ENCODE peak calls at places on chromosomes 12 and 14, in ten cellular contexts. L, C, H, X, M, S, F, N, Q and K are unnamed samples.

GRCh38 chr14:80653951-80654350 is 287.6 kb downstream of the CEP128 start:
- DNase-seq in Q (no peak), M (no peak), X (no peak), C (no peak), H (no peak), S (no peak), N (no peak), L (no peak), F (no peak), K (no peak)

GRCh38 chr14:36317650-36318049 is 2.8 kb downstream of the MBIP start:
- DNase-seq in C (no peak), X (no peak), F (peak), Q (no peak), S (no peak), L (no peak), M (no peak), N (no peak), H (peak), K (no peak)

GRCh38 chr12:66329941-66330340 is 27.6 kb downstream of the HELB start:
- DNase-seq in C (no peak), X (no peak), Q (no peak), F (no peak), L (no peak), M (no peak), S (no peak), H (peak), N (no peak), K (no peak)

GRCh38 chr12:48996794-48997718 is 2.1 kb downstream of the DDN start:
- DNase-seq in S (peak), C (peak), Q (peak), M (no peak), L (peak), H (no peak), N (peak), X (peak), F (peak), K (peak)

GRCh38 chr14:102923201-102923919 is 897 bp downstream of the AMN start:
- DNase-seq in M (no peak), X (no peak), L (no peak), S (no peak), C (no peak), N (no peak), H (no peak), F (no peak), Q (no peak), K (no peak)

GRCh38 chr12:42130670-42131402 is 13.8 kb downstream of the GXYLT1 start:
- DNase-seq in N (no peak), S (peak), Q (no peak), F (no peak), L (no peak), C (no peak), H (no peak), X (no peak), M (no peak), K (no peak)

GRCh38 chr12:10165421-10165820 is 6.5 kb downstream of the OLR1 start:
- DNase-seq in X (no peak), N (no peak), M (no peak), C (no peak), H (no peak), L (no peak), Q (no peak), F (no peak), S (no peak), K (no peak)

GRCh38 chr12:6961278-6961694 is 9.2 kb downstream of the PHB2 start:
- DNase-seq in H (peak), F (peak), X (no peak), Q (peak), S (no peak), N (peak), M (no peak), C (peak), L (peak), K (peak)

GRCh38 chr12:22064968-22065367 is 18.9 kb downstream of the CMAS start:
- DNase-seq in F (no peak), L (no peak), S (no peak), N (no peak), C (no peak), M (no peak), Q (no peak), H (no peak), X (no peak), K (no peak)

GRCh38 chr12:15225136-15225535 is 3.9 kb upstream of the RERG start:
- DNase-seq in F (no peak), C (no peak), Q (no peak), S (no peak), H (no peak), M (no peak), N (no peak), L (no peak), X (no peak), K (no peak)

GRCh38 chr12:120466560-120467315 is 2.8 kb downstream of the SRSF9 start:
- DNase-seq in F (peak), H (no peak), L (no peak), X (no peak), N (no peak), S (peak), C (peak), Q (peak), M (peak), K (no peak)
- TF ChIP-seq CTCF in F (peak), H (peak), L (peak), X (peak), N (peak), S (peak), C (peak), Q (peak), M (peak), K (peak)

DNA sequence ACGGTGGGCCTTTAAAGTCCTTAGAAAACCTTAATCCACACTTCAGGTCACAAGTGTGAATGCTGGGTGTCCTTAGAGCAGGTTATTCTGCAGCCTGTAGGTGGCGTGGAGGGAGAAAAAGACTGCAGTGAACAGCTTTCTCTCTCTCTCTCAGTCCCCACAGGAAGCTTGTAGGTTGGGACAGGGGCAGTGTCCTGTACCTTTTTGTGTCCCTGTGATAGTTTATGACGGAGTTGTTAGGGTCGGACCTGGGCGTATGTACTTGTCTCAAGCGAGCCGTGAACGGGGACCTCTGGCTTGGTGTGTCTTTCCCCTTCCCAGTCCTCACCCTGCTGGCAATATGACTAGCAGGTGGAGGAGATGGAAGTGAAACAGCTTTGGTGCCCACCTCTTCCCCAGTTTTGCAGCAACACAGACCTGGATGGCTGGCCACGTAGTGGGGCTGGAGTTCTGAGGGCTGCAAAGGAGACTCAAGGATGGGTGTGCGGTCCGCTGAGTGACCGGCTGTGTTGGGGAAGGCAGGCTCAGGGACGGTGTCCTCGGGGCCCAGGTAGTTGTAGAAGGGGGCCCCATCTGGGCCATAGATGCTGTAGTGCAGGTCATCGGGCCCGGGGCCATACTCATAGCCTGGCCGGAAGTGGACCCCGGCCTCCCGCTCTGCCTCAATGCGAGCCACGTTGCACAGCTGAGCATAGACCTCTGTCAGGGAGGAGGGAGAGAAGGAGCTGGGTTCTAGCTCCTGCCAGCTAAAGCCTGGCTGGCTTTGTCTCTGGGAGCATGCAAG is 8.9 kb downstream of the ISCA2 start:
- DNase-seq in C (peak), S (peak), Q (no peak), L (peak), X (no peak), H (no peak), M (no peak), N (no peak), F (peak), K (peak)
- TF ChIP-seq CTCF in C (peak), S (peak), Q (no peak), L (peak), X (peak), H (peak), M (peak), N (peak), F (peak), K (peak)

DNA sequence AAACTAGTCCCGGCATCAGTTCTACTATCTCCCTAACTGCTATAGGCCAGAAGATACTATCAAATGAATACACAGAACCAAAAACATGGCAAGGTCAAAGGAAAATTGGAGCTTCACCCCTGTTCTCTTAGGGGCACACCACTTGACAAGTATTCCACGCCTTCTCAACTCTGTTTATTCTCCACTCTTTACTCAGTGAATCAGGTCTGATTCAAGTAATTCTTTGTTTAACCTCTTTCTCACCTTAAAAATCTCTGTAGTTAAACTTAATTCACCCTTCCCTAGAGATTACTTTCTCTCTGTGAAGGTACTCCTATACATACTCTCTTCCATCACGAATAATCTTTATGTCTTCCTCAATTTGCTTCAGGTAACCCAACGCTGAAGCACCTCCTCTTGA is 248.9 kb downstream of the MED13L start:
- DNase-seq in F (no peak), S (no peak), M (no peak), X (no peak), H (no peak), L (no peak), C (no peak), Q (no peak), N (no peak), K (no peak)
- TF ChIP-seq CTCF in F (no peak), S (no peak), M (no peak), X (no peak), H (no peak), L (no peak), C (no peak), Q (no peak), N (no peak), K (no peak)

GRCh38 chr12:612293-612692 is 51.0 kb downstream of the NINJ2 start:
- DNase-seq in X (no peak), N (no peak), L (no peak), F (no peak), M (no peak), S (no peak), Q (no peak), H (no peak), C (no peak), K (no peak)

GRCh38 chr12:612886-613285 is 50.4 kb downstream of the NINJ2 start:
- DNase-seq in S (no peak), L (no peak), M (no peak), H (no peak), F (no peak), N (no peak), X (no peak), C (no peak), Q (no peak), K (no peak)

GRCh38 chr12:614727-615060 is 48.6 kb downstream of the NINJ2 start:
- DNase-seq in Q (no peak), M (no peak), L (no peak), F (no peak), N (no peak), H (no peak), S (no peak), C (no peak), X (no peak), K (no peak)

GRCh38 chr12:615620-616019 is 47.6 kb downstream of the NINJ2 start:
- DNase-seq in N (no peak), C (no peak), L (peak), X (no peak), H (no peak), M (no peak), F (no peak), S (no peak), Q (no peak), K (no peak)

DNA sequence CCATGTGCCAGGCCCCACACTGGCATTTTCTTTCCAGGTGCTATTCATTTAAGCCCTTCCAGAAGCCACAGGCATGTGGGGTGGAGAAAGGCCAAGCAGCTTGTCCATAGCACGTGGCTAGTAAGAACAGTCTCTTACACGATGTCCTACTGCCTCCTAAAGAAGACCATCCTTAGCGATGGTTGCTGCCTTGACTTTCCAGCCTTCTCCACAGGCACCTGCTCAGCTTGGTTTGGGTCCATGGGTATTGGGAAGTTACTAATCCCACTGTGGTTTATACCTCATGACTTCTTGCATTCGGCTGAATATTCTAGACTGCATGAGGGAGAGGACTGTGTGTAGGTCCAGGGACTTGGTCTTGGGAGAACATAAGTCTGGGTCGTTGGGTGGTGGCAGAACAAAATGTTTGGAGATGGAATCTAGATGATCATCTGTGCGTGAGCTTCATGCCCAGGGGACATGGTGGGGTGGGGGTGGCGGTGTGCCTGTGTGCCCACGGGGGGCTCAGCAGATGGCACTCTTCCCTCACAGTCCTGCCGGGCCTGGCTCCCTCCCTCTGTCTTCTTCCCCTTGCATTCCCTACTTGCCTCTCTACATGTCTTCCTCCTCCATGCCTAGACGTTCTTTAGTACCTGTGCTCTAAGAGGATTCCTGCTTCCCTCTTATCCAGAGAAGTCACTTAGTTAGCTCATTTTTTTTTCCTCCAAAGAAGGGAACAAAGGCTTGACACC is 49.1 kb downstream of the NINJ2 start:
- DNase-seq in H (no peak), S (no peak), N (no peak), L (no peak), C (peak), F (peak), M (no peak), Q (no peak), X (no peak), K (peak)
- TF ChIP-seq CTCF in H (no peak), S (peak), N (peak), L (peak), C (peak), F (peak), M (peak), Q (no peak), X (no peak), K (peak)

GRCh38 chr12:64107776-64108175 is 114.3 kb downstream of the KICS2 start:
- DNase-seq in L (no peak), H (no peak), S (no peak), N (no peak), C (no peak), X (no peak), Q (no peak), F (no peak), M (no peak), K (no peak)
- TF ChIP-seq CTCF in L (no peak), H (no peak), S (no peak), N (no peak), C (no peak), X (no peak), Q (no peak), F (no peak), M (no peak), K (no peak)

GRCh38 chr14:22040781-22041125 is 367.1 kb upstream of the OR4E1 start:
- DNase-seq in H (no peak), C (no peak), N (no peak), X (no peak), F (no peak), M (no peak), Q (no peak), L (no peak), S (no peak), K (no peak)

GRCh38 chr14:22044193-22044592 is 370.6 kb upstream of the OR4E1 start:
- DNase-seq in F (no peak), X (no peak), M (no peak), L (no peak), S (no peak), N (no peak), H (no peak), C (no peak), Q (no peak), K (no peak)

GRCh38 chr14:22036541-22036940 is 362.9 kb upstream of the OR4E1 start:
- DNase-seq in S (no peak), H (no peak), N (no peak), C (no peak), X (no peak), M (no peak), F (peak), Q (no peak), L (no peak), K (no peak)

GRCh38 chr14:22046063-22046462 is 372.4 kb upstream of the OR4E1 start:
- DNase-seq in N (no peak), H (no peak), L (no peak), S (no peak), C (peak), Q (no peak), M (no peak), F (no peak), X (no peak), K (no peak)

DNA sequence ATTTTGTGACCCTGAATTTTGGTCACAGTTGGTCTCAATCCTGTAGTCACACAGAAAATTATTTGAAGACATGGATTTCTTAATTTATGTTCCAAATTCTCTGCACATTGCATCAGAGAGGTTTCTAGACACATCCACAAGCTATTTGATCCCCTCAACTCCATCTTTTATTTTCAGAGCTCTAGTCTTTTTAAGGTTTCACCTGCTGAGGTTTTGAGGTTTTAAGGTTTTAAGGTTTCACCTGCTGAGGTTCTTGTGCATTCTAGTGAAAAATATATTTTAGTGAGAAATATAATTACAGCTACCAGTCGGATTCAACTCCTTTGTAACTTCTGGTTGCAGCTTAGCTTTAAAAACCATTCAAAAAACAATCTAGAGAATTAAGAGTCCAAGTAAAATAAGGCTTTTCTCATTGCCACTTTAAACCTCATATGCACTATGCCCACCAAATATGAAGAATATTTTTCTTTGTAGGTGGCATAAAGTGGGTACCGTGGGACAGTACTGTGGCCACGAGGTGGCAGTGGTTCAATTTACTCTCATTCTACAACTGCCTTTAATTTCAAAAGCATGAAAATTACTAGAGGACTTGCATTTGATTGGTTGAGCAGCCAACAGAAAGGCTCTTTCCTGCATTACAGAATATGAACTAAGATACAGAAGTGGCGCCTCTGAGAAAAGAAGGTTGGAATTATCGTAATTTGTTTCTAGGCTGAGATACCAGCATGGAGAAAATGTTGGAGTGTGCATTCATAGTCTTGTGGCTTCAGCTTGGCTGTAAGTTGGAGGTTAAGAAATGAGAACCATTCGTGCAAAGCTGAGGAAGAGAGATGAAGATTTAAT is 366.5 kb upstream of the OR4E1 start:
- DNase-seq in F (peak), H (no peak), Q (no peak), N (no peak), C (peak), M (peak), S (no peak), L (no peak), X (no peak), K (no peak)
- TF ChIP-seq CTCF in F (peak), H (peak), Q (no peak), N (peak), C (peak), M (peak), S (peak), L (peak), X (peak), K (peak)

GRCh38 chr12:81798294-81798693 is 39.1 kb upstream of the PPFIA2 start:
- DNase-seq in L (no peak), S (no peak), F (no peak), Q (no peak), H (no peak), X (no peak), C (no peak), M (no peak), N (no peak), K (no peak)

GRCh38 chr12:81792666-81793065 is 33.5 kb upstream of the PPFIA2 start:
- DNase-seq in L (no peak), Q (no peak), F (no peak), C (no peak), N (no peak), S (no peak), M (no peak), X (no peak), H (no peak), K (no peak)

GRCh38 chr12:81800298-81801148 is 41.4 kb upstream of the PPFIA2 start:
- DNase-seq in Q (no peak), X (no peak), H (no peak), M (no peak), L (no peak), F (no peak), S (no peak), N (no peak), C (no peak), K (no peak)

GRCh38 chr12:81797100-81797499 is 38.0 kb upstream of the PPFIA2 start:
- DNase-seq in F (peak), Q (no peak), N (no peak), C (no peak), M (peak), X (no peak), S (no peak), H (peak), L (no peak), K (no peak)
- TF ChIP-seq CTCF in F (peak), Q (no peak), N (peak), C (peak), M (peak), X (peak), S (peak), H (no peak), L (peak), K (peak)

DNA sequence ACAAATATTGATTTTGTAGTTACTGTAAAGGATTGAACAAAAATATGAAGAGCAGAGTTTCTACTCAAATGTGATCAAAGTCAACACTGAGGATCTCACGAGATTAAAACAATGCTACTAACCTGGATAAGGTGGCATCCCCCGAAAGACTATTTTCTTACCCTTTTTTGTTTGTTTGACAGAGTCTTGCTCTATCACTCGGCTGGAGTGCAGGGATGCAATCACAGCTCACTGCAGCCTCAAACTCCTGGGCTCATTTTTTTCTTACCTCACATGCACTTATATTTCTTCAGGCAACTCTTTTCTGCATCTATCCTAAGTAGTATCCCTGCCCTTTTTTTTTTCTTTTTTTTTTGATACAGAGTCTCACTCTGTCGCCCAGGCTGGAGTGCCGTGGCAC is 109.2 kb downstream of the VEZT start:
- DNase-seq in S (no peak), C (no peak), M (no peak), L (no peak), X (no peak), F (no peak), Q (no peak), N (no peak), H (no peak), K (no peak)
- TF ChIP-seq CTCF in S (no peak), C (no peak), M (no peak), L (no peak), X (no peak), F (no peak), Q (no peak), N (no peak), H (no peak), K (no peak)